ENCODE peak calls at places on chromosome 22, in nine cellular contexts. G is cardiac muscle cell; X is stimulated activated CD4-positive, alpha-beta T cell treated with anti-CD3 and anti-CD28 coated beads, Interleukin-1b, Interleukin-23, amount 100 ng/mL, for 1 hour; U is DMS153; Y is bronchial epithelial cell; V is T-helper 22 cell; S is lower leg skin; L is C1 segment of cervical spinal cord; C is brain microvascular endothelial cell. T is an unnamed sample.

GRCh38 chr22:40668611-40669390 is 10.5 kb upstream of the MCHR1 start:
- DNase-seq in L (no peak), U (no peak), X (no peak), Y (peak; percentile 89), S (no peak), C (peak; percentile 64), G (peak; percentile 92), V (no peak), T (no peak)

GRCh38 chr22:24977370-24978230 is 25.1 kb downstream of the KIAA1671 start:
- DNase-seq in G (peak; percentile 41), U (no peak), S (peak; percentile 59), X (no peak), V (no peak), L (no peak), C (no peak), Y (peak; percentile 79), T (no peak)

GRCh38 chr22:30930228-30930627 is 38.3 kb downstream of the MORC2 start:
- DNase-seq in V (no peak), S (no peak), L (no peak), U (no peak), G (no peak), C (no peak), Y (no peak), X (no peak), T (no peak)

GRCh38 chr22:43706151-43706550 is 106.0 kb downstream of the EFCAB6 start:
- DNase-seq in L (no peak), G (no peak), S (no peak), U (no peak), V (no peak), Y (no peak), X (no peak), C (no peak), T (no peak)

GRCh38 chr22:48334971-48335370 is 1492.7 kb downstream of the BRD1 start:
- DNase-seq in Y (no peak), C (no peak), V (no peak), S (no peak), L (no peak), U (no peak), G (no peak), X (no peak), T (no peak)

GRCh38 chr22:38724926-38725571 is 19.3 kb downstream of the GTPBP1 start:
- DNase-seq in L (no peak), V (no peak), U (no peak), G (peak; percentile 44), S (no peak), C (peak; percentile 22), X (no peak), Y (peak; percentile 38), T (no peak)

GRCh38 chr22:29202231-29203192 is 3.2 kb upstream of the EMID1 start:
- DNase-seq in Y (peak; percentile 24), C (peak; percentile 45), L (no peak), U (peak; percentile 77), X (no peak), G (peak; percentile 90), V (no peak), S (peak; percentile 40), T (peak; percentile 39)

GRCh38 chr22:45284705-45285305 is at the start of gene UPK3A:
- DNase-seq in G (peak; percentile 10), S (no peak), U (peak; percentile 60), C (no peak), X (no peak), Y (no peak), L (no peak), V (peak; percentile 33), T (peak; percentile 46)

GRCh38 chr22:32558681-32559355 is 84.2 kb downstream of the FBXO7 start:
- DNase-seq in Y (peak; percentile 91), V (no peak), L (peak; percentile 83), X (no peak), U (no peak), C (peak; percentile 51), G (peak; percentile 39), S (peak; percentile 88), T (peak; percentile 34)

GRCh38 chr22:30015846-30016245 is 64.4 kb upstream of the HORMAD2 start:
- DNase-seq in C (peak; percentile 71), Y (no peak), L (no peak), X (no peak), U (no peak), V (no peak), G (no peak), S (no peak), T (no peak)

GRCh38 chr22:28771195-28771791 is 1.2 kb upstream of the CCDC117 start:
- DNase-seq in U (peak; percentile 95), X (no peak), Y (peak; percentile 88), V (no peak), S (no peak), L (no peak), C (no peak), G (no peak), T (no peak)

GRCh38 chr22:24894998-24895397 is 51.5 kb downstream of the LHFPL7 start:
- DNase-seq in V (no peak), G (peak; percentile 92), C (peak; percentile 56), X (no peak), L (no peak), S (peak; percentile 41), U (peak; percentile 66), Y (peak; percentile 55), T (no peak)

GRCh38 chr22:22767876-22768602 is 119.6 kb upstream of the IGLL5 start:
- DNase-seq in G (peak; percentile 38), S (no peak), Y (no peak), X (no peak), C (no peak), L (no peak), V (no peak), U (no peak), T (no peak)

GRCh38 chr22:38923463-38924196 is 33.8 kb upstream of the APOBEC3A start:
- DNase-seq in U (no peak), Y (peak; percentile 30), C (peak; percentile 36), L (peak; percentile 63), V (no peak), S (peak; percentile 57), G (peak; percentile 87), X (no peak), T (peak; percentile 88)

GRCh38 chr22:50691521-50691920 is 18.9 kb downstream of the SHANK3 start:
- DNase-seq in S (no peak), X (no peak), L (no peak), G (peak; percentile 62), V (no peak), Y (peak; percentile 30), C (peak; percentile 40), U (peak; percentile 7), T (no peak)

GRCh38 chr22:37337204-37337943 is 55.1 kb downstream of the CYTH4 start:
- DNase-seq in S (no peak), U (no peak), G (peak; percentile 34), L (no peak), V (no peak), X (no peak), Y (no peak), C (no peak), T (no peak)

GRCh38 chr22:29214232-29214631 is 8.5 kb downstream of the EMID1 start:
- DNase-seq in U (no peak), L (no peak), C (no peak), Y (no peak), S (no peak), V (no peak), G (no peak), X (no peak), T (no peak)

GRCh38 chr22:26320469-26320868 is 108.6 kb upstream of the ASPHD2 start:
- DNase-seq in Y (no peak), C (no peak), X (no peak), G (no peak), V (no peak), U (no peak), L (no peak), S (no peak), T (peak; percentile 16)

GRCh38 chr22:41446057-41446501 is 522 bp downstream of the TOB2 start:
- DNase-seq in L (no peak), G (no peak), Y (no peak), X (no peak), C (no peak), S (peak; percentile 20), U (no peak), V (no peak), T (no peak)

GRCh38 chr22:29816539-29816938 is 21.5 kb downstream of the ASCC2 start:
- DNase-seq in U (no peak), Y (no peak), L (no peak), G (no peak), V (no peak), C (no peak), S (no peak), X (no peak), T (peak; percentile 56)

GRCh38 chr22:43438666-43439347 is 27.0 kb downstream of the MPPED1 start:
- DNase-seq in X (no peak), C (no peak), L (no peak), V (no peak), S (no peak), Y (no peak), U (no peak), G (no peak), T (no peak)

GRCh38 chr22:24088796-24089195 is 77.7 kb downstream of the CABIN1 start:
- DNase-seq in X (no peak), S (no peak), C (no peak), L (no peak), Y (no peak), V (no peak), G (no peak), U (no peak), T (no peak)

GRCh38 chr22:24465566-24465965 is 29.6 kb upstream of the UPB1 start:
- DNase-seq in S (no peak), Y (peak; percentile 80), C (peak; percentile 95), G (peak; percentile 82), V (no peak), L (no peak), X (no peak), U (no peak), T (no peak)

GRCh38 chr22:35425546-35425945 is 25.6 kb downstream of the MCM5 start:
- DNase-seq in X (no peak), C (no peak), V (no peak), G (no peak), Y (no peak), S (no peak), U (no peak), L (no peak), T (no peak)

GRCh38 chr22:48259991-48260670 is 1497.7 kb downstream of the TBC1D22A start:
- DNase-seq in Y (no peak), S (no peak), X (no peak), L (no peak), V (no peak), G (no peak), U (no peak), C (no peak), T (no peak)

GRCh38 chr22:49062155-49063039 is 765.3 kb downstream of the BRD1 start:
- DNase-seq in G (no peak), C (no peak), V (no peak), Y (no peak), X (no peak), S (no peak), L (no peak), U (peak; percentile 94), T (no peak)

GRCh38 chr22:31102441-31103081 is 4.8 kb downstream of the SELENOM start:
- DNase-seq in X (no peak), L (no peak), S (peak; percentile 81), U (no peak), V (no peak), G (peak; percentile 97), Y (peak; percentile 67), C (peak; percentile 78), T (no peak)

GRCh38 chr22:32063701-32064100 is 20.6 kb downstream of the SLC5A1 start:
- DNase-seq in C (no peak), V (no peak), X (no peak), S (no peak), U (no peak), G (no peak), L (no peak), Y (no peak), T (no peak)

GRCh38 chr22:36198482-36198881 is 3.1 kb downstream of the APOL4 start:
- DNase-seq in Y (no peak), V (no peak), L (no peak), S (no peak), G (no peak), C (no peak), X (no peak), U (no peak), T (no peak)

GRCh38 chr22:49486225-49486624 is 341.4 kb downstream of the BRD1 start:
- DNase-seq in V (no peak), G (no peak), U (no peak), S (no peak), X (no peak), C (no peak), L (no peak), Y (no peak), T (no peak)

GRCh38 chr22:17633217-17633997 is 4.9 kb upstream of the ATP6V1E1 start:
- DNase-seq in L (no peak), S (no peak), U (no peak), C (peak; percentile 54), G (peak; percentile 81), V (no peak), X (no peak), Y (peak; percentile 98), T (no peak)